ENCODE peak calls at places on chromosomes 12 and 14, in eight cellular contexts. M is AML-193; L is stomach; O is CD4-positive, alpha-beta T cell; V is stimulated activated CD4-positive, alpha-beta T cell treated with anti-CD3 and anti-CD28 coated beads, Interleukin-1b, Interleukin-23, amount 100 ng/mL, for 1 hour; N is astrocyte; B is Kasumi-1; T is iris pigment epithelial cell. D is an unnamed sample.

GRCh38 chr14:98951521-98952152 is 320.4 kb downstream of the BCL11B start:
- DNase-seq in M (no peak), L (no peak), O (no peak), V (no peak), N (no peak), B (no peak), T (no peak), D (no peak)

GRCh38 chr12:81010641-81011040 is 67.2 kb upstream of the ACSS3 start:
- DNase-seq in M (no peak), L (no peak), O (no peak), V (no peak), N (no peak), B (no peak), T (no peak), D (no peak)

GRCh38 chr12:97960741-97961608 is 498.4 kb downstream of the RMST start:
- DNase-seq in M (peak), L (peak), O (no peak), V (no peak), N (peak), B (peak), T (peak), D (no peak)

GRCh38 chr14:88030892-88031291 is 26.0 kb downstream of the GPR65 start:
- DNase-seq in M (no peak), L (no peak), O (no peak), V (no peak), N (no peak), B (no peak), T (no peak), D (no peak)

GRCh38 chr14:63508033-63508432 is 35.1 kb downstream of the PPP2R5E start:
- DNase-seq in M (no peak), L (no peak), O (no peak), V (no peak), N (no peak), B (no peak), T (no peak), D (no peak)

GRCh38 chr14:39175445-39176262 is 600 bp downstream of the PNN start:
- DNase-seq in M (no peak), L (no peak), O (no peak), V (no peak), N (peak), B (peak), T (peak), D (no peak)

GRCh38 chr12:23066095-23066494 is 441.1 kb downstream of the ETNK1 start:
- DNase-seq in M (no peak), L (no peak), O (no peak), V (no peak), N (peak), B (no peak), T (peak), D (no peak)

GRCh38 chr14:53953828-53954550 is 2.6 kb downstream of the BMP4 start:
- DNase-seq in M (no peak), L (no peak), O (no peak), V (no peak), N (peak), B (peak), T (no peak), D (no peak)

GRCh38 chr12:47742253-47742825 is 16.3 kb downstream of the RAPGEF3 start:
- DNase-seq in M (peak), L (peak), O (peak), V (peak), N (no peak), B (peak), T (no peak), D (no peak)

GRCh38 chr12:120490833-120491512 is 4.9 kb upstream of the DYNLL1 start:
- DNase-seq in M (no peak), L (no peak), O (no peak), V (no peak), N (no peak), B (no peak), T (no peak), D (no peak)

GRCh38 chr12:20269352-20270067 is 98.8 kb upstream of the PDE3A start:
- DNase-seq in M (no peak), L (no peak), O (no peak), V (no peak), N (no peak), B (no peak), T (no peak), D (no peak)